ENCODE peak calls at places on chromosomes 2 and 18, in five cellular contexts. A is activated T-cell treated with anti-CD3 and anti-CD28 coated beads for 1 hour; V is anterior cingulate cortex; C is left ventricle myocardium inferior; I is activated CD4-positive, alpha-beta T cell treated with anti-CD3 and anti-CD28 coated beads, Interleukin-2, amount 10 ng/mL, durations not matched to agents 7 days and 5 days. O is an unnamed sample.

GRCh38 chr2:232300894-232301387 is 77.6 kb upstream of the ALPP start:
- DNase-seq in A (no peak), I (no peak), V (no peak), C (no peak), O (no peak)

GRCh38 chr2:230899287-230899686 is 25.8 kb downstream of the GPR55 start:
- DNase-seq in I (peak; percentile 3), V (no peak), C (no peak), A (no peak), O (no peak)

GRCh38 chr2:219142329-219142728 is 18.3 kb downstream of the NHEJ1 start:
- DNase-seq in I (no peak), V (no peak), A (no peak), C (no peak), O (no peak)

GRCh38 chr2:23420091-23420839 is 35.3 kb downstream of the KLHL29 start:
- DNase-seq in V (no peak), I (no peak), A (no peak), C (no peak), O (no peak)

GRCh38 chr2:68357608-68358337 is 7.3 kb upstream of the PLEK start:
- DNase-seq in I (no peak), V (no peak), A (no peak), C (peak; percentile 31), O (no peak)

GRCh38 chr2:127932199-127932877 is 46.6 kb upstream of the AMMECR1L start:
- DNase-seq in V (no peak), A (no peak), I (no peak), C (no peak), O (no peak)

GRCh38 chr18:49018961-49019445 is 68.2 kb upstream of the SMAD7 start:
- DNase-seq in A (no peak), I (no peak), C (no peak), V (no peak), O (no peak)

GRCh38 chr2:112031916-112032582 is 23.0 kb upstream of the TMEM87B start:
- DNase-seq in I (no peak), A (no peak), C (no peak), V (no peak), O (no peak)

GRCh38 chr2:109258376-109258775 is 129.4 kb downstream of the SH3RF3 start:
- DNase-seq in A (no peak), V (no peak), I (no peak), C (no peak), O (no peak)

GRCh38 chr18:40867452-40867851 is 1087.6 kb upstream of the PIK3C3 start:
- DNase-seq in V (no peak), C (no peak), I (no peak), A (no peak), O (no peak)

GRCh38 chr18:78726326-78727056 is 253.1 kb upstream of the SALL3 start:
- DNase-seq in I (no peak), V (no peak), A (no peak), C (no peak), O (no peak)

GRCh38 chr2:149715005-149715592 is 127.5 kb upstream of the MMADHC start:
- DNase-seq in I (no peak), A (no peak), C (no peak), V (no peak), O (no peak)

GRCh38 chr2:175621847-175622246 is 380.2 kb downstream of the LNPK start:
- DNase-seq in A (no peak), I (no peak), V (no peak), C (no peak), O (no peak)

GRCh38 chr2:168456526-168457176 is 579 bp downstream of the CERS6 start:
- DNase-seq in A (peak; percentile 24), I (peak; percentile 45), V (no peak), C (peak; percentile 36), O (no peak)

GRCh38 chr18:69484699-69485396 is 84.2 kb downstream of the DOK6 start:
- DNase-seq in I (no peak), A (no peak), V (no peak), C (no peak), O (no peak)

O was measured in effector CD8-positive, alpha-beta T cell.